ENCODE peak calls at places on chromosomes 13 and 19, in seven cellular contexts. U, A, X, R, I, F and G are unnamed samples. For H3K36me3, the result is how much of the 10 kb centered on the place peaks cover.

GRCh38 chr19:5131031-5131865 is 162.3 kb downstream of the KDM4B start:
- DNase-seq in U (no peak), A (no peak), X (no peak), R (no peak), I (no peak), F (no peak), G (no peak)

GRCh38 chr13:41966671-41967070 is 5.8 kb upstream of the VWA8 start:
- DNase-seq in U (no peak), A (no peak), X (no peak), R (no peak), I (no peak), F (no peak), G (no peak)

GRCh38 chr13:75931116-75931515 is 295.0 kb downstream of the LMO7 start:
- DNase-seq in U (no peak), A (no peak), X (no peak), R (no peak), I (no peak), F (no peak), G (no peak)

GRCh38 chr13:112893570-112894422 is 75.2 kb upstream of the MCF2L start:
- DNase-seq in U (no peak), A (no peak), X (peak), R (no peak), I (peak), F (no peak), G (peak)

GRCh38 chr13:98780972-98781869 is 28.7 kb upstream of the SLC15A1 start:
- DNase-seq in U (no peak), A (no peak), X (no peak), R (no peak), I (no peak), F (no peak), G (no peak)

GRCh38 chr13:71030789-71031188 is 836.2 kb downstream of the DACH1 start:
- DNase-seq in U (no peak), A (no peak), X (no peak), R (no peak), I (no peak), F (no peak), G (no peak)

GRCh38 chr13:82076421-82076820 is 1735.5 kb upstream of the SPRY2 start:
- DNase-seq in U (no peak), A (no peak), X (no peak), R (no peak), I (no peak), F (no peak), G (no peak)

GRCh38 chr19:16702123-16702522 is 17.5 kb upstream of the NWD1 start:
- DNase-seq in U (peak), A (no peak), X (peak), R (no peak), I (no peak), F (no peak), G (peak)

GRCh38 chr19:15381864-15382263 is 2.3 kb upstream of the AKAP8 start:
- DNase-seq in U (no peak), A (no peak), X (no peak), R (no peak), I (no peak), F (no peak), G (peak)

GRCh38 chr13:50708461-50708860 is 135.0 kb downstream of the DLEU7 start:
- DNase-seq in U (no peak), A (no peak), X (no peak), R (no peak), I (no peak), F (no peak), G (no peak)

GRCh38 chr19:6039541-6040225 is 61.7 kb upstream of the RANBP3 start:
- DNase-seq in U (no peak), A (no peak), X (no peak), R (peak), I (peak), F (no peak), G (no peak)

GRCh38 chr13:113145496-113145895 is 13.0 kb upstream of the PROZ start:
- DNase-seq in U (no peak), A (no peak), X (no peak), R (no peak), I (no peak), F (no peak), G (no peak)

GRCh38 chr13:25252229-25252628 is 35.1 kb downstream of the MTMR6 start:
- DNase-seq in U (no peak), A (no peak), X (no peak), R (no peak), I (no peak), F (no peak), G (no peak)

GRCh38 chr13:113726961-113727411 is 32.0 kb upstream of the TMEM255B start:
- DNase-seq in U (no peak), A (no peak), X (no peak), R (no peak), I (peak), F (no peak), G (peak)

GRCh38 chr19:44603201-44603945 is 10.0 kb upstream of the IGSF23 start:
- DNase-seq in U (no peak), A (no peak), X (no peak), R (no peak), I (no peak), F (no peak), G (no peak)

GRCh38 chr19:42095142-42095813 is 19.3 kb downstream of the ZNF574 start:
- DNase-seq in U (no peak), A (no peak), X (no peak), R (no peak), I (no peak), F (no peak), G (no peak)

GRCh38 chr19:10289167-10289835 is 451 bp upstream of the ICAM5 start:
- DNase-seq in U (no peak), A (no peak), X (no peak), R (no peak), I (peak), F (peak), G (peak)

GRCh38 chr19:33510728-33511255 is 10.8 kb downstream of the PEPD start:
- DNase-seq in U (no peak), A (no peak), X (no peak), R (no peak), I (no peak), F (no peak), G (no peak)

GRCh38 chr19:48962849-48963165 is 2.3 kb upstream of the FTL start:
- DNase-seq in U (no peak), A (no peak), X (no peak), R (no peak), I (no peak), F (no peak), G (no peak)

GRCh38 chr19:30783936-30784335 is 411.8 kb downstream of the ZNF536 start:
- DNase-seq in U (no peak), A (no peak), X (no peak), R (no peak), I (no peak), F (no peak), G (no peak)

GRCh38 chr19:6362351-6362801 is 1.0 kb downstream of the CLPP start:
- DNase-seq in U (no peak), A (no peak), X (no peak), R (no peak), I (no peak), F (peak), G (no peak)

GRCh38 chr13:103931885-103932284 is 865.7 kb upstream of the SLC10A2 start:
- DNase-seq in U (no peak), A (no peak), X (no peak), R (no peak), I (no peak), F (no peak), G (no peak)

DNA sequence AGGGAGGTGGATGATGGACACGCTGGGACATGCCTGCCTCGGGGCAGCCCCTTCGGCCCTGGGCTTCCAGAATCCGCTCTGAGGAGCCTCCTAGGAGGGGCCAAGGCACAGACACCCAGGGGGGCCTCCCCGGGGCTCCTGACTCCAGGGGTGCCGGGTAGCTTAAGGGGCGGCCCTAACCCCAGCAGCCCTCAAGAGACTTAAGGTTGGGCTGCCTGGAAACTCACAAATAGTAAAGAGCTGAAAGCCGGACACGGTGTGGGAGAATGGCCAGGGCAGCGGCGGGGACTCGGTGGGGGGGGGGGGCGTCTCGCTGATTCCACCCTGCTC is 7.7 kb downstream of the ARID3A start:
- DNase-seq in U (no peak), A (no peak), X (no peak), R (no peak), I (no peak), F (no peak), G (no peak)
- H3K27ac ChIP-seq in U (no peak), A (peak), X (no peak), R (peak), I (peak), F (no peak), G (no peak)

GRCh38 chr19:45777395-45777961 is 4.8 kb downstream of the DMPK start:
- DNase-seq in U (no peak), A (no peak), X (no peak), R (no peak), I (no peak), F (no peak), G (no peak)

GRCh38 chr19:45778010-45778671 is 4.1 kb downstream of the DMPK start:
- DNase-seq in U (no peak), A (no peak), X (no peak), R (no peak), I (no peak), F (no peak), G (no peak)

GRCh38 chr19:45780448-45781281 is 1.6 kb downstream of the DMPK start:
- DNase-seq in U (no peak), A (no peak), X (no peak), R (peak), I (no peak), F (no peak), G (no peak)

GRCh38 chr19:45780146-45780447 is 2.2 kb downstream of the DMPK start:
- DNase-seq in U (no peak), A (no peak), X (no peak), R (no peak), I (no peak), F (no peak), G (no peak)

GRCh38 chr19:45779231-45780145 is 2.8 kb downstream of the DMPK start:
- DNase-seq in U (no peak), A (peak), X (peak), R (peak), I (peak), F (peak), G (peak)
- TF ChIP-seq CTCF in U (no peak), A (peak), X (peak), R (peak), I (peak), F (peak), G (no peak)

GRCh38 chr13:44306401-44307192 is 67.0 kb upstream of the SERP2 start:
- DNase-seq in U (no peak), A (no peak), X (peak), R (peak), I (no peak), F (no peak), G (peak)
- H3K36me3 ChIP-seq in U (under half), A (under half), X (under half), R (under half), I (under half), F (under half), G (under half)

GRCh38 chr19:17951151-17952040 is 15.5 kb upstream of the KCNN1 start:
- DNase-seq in U (no peak), A (no peak), X (no peak), R (no peak), I (no peak), F (no peak), G (no peak)

GRCh38 chr19:17953869-17954268 is 13.0 kb upstream of the KCNN1 start:
- DNase-seq in U (no peak), A (no peak), X (no peak), R (no peak), I (no peak), F (no peak), G (no peak)

GRCh38 chr19:17953316-17953801 is 13.5 kb upstream of the KCNN1 start:
- DNase-seq in U (no peak), A (no peak), X (no peak), R (no peak), I (no peak), F (no peak), G (no peak)

GRCh38 chr19:17950310-17951150 is 16.4 kb upstream of the KCNN1 start:
- DNase-seq in U (no peak), A (no peak), X (no peak), R (no peak), I (no peak), F (peak), G (no peak)

DNA sequence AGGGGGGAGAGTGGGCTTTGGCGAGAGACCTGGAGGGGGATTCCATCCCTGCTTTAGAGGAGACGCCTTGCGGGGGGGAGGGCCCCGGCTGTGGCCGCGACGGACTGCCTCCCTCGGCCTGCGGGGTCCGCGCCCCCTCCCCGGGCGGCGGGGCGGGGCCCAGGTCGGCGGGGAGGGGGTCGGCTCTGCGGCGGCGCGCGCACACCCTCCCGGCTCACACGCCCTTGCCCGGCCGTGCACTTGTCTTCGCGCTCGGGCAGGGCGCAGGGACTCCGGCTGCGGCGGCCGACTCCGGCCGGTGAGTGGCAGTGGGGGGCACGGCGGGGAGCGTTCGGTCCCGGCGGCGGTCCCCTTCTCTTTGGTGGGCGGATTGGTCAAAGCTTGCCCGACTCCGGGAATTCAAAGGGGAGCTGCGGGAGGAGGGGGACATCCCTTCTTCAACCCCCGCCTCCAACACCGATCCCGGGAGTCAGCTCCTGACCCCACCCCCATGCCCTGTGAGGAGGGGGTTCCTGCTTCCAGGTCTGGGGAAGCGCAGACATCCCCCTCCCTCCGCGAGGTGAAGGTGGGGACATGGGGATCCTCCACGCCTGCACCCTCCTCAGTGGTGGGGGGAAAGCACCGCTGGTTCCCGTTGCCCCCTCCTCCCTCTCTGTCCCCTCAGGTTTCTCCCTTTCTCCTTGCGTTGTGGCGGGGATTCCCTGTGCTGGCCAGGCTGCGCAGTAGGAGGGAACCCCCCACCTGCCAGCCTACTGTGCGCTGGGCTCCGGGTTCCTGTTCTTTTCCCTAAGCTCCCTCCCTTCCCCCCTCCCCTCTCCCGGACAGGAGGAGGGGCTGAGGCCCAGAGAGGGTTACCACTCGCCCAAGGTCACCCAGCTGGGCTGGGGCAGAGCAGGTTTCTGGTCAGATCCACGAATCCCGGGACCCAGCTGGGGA is 14.6 kb upstream of the KCNN1 start:
- DNase-seq in U (no peak), A (no peak), X (no peak), R (no peak), I (no peak), F (no peak), G (no peak)
- H3K27ac ChIP-seq in U (no peak), A (no peak), X (no peak), R (no peak), I (no peak), F (no peak), G (no peak)

DNA sequence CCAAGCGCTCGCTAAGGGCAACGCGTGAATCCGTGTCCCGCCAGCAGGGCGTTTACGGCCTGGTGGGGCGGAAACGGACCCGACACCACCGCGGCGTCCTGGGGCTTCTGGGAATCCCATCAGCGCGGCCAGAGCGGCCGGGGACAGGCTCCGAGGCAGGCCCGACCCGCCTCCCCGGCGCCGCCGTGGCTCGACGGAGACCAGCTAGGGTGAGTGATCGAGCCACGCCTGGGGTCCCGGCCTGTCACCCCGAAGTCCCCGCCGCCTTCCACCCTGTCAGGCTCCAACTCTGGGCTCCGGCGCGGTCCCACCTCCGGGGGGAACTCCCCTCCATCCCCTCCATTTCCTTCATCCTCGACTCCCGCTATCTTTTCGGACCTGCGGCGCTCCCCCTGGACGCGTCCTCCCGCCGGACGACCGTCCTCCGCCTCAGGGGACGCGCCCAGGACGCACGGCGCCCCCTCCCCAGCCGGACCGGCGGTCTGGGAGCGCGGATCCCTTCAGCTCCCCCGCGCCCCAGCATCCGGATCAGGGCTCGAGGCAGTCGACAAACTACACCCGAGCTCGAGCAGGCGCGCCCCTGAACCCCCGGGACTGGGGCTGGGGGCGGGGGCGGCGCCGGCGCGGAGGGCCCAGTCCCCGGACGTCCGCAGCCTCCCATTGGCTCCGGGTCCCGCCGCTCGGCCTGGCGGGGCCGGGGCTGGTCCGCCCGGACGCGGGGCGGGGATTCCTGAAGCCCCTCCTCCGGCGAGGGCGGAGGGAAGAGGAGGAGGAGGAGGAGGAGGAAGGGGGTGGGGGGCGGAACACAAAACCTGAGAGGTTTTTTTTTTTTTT is 643 bp upstream of the BICRA start:
- DNase-seq in U (peak), A (peak), X (peak), R (peak), I (peak), F (peak), G (peak)
- TF ChIP-seq CTCF in U (peak), A (no peak), X (peak), R (no peak), I (peak), F (no peak), G (peak)